ENCODE peak calls at places on chromosome 4, in ten cellular contexts. U, K, F, Y, P, Z, I, V, A and D are unnamed samples.

GRCh38 chr4:185265942-185266341 is 56.5 kb downstream of the SNX25 start:
- DNase-seq in P (no peak), U (no peak), F (no peak), Z (peak; percentile 82), Y (no peak), A (no peak), I (peak; percentile 50), V (peak; percentile 36), K (no peak), D (peak; percentile 59)

GRCh38 chr4:100872811-100873210 is 355.0 kb upstream of the EMCN start:
- DNase-seq in F (no peak), Y (no peak), P (no peak), I (no peak), V (no peak), U (no peak), K (no peak), A (no peak), Z (no peak), D (no peak)

GRCh38 chr4:81314196-81314896 is 99.3 kb upstream of the PRKG2 start:
- DNase-seq in V (peak; percentile 81), Z (peak; percentile 91), U (no peak), P (no peak), K (no peak), I (no peak), A (peak; percentile 100), Y (no peak), F (no peak), D (peak; percentile 99)

GRCh38 chr4:143391895-143392294 is 55.2 kb downstream of the GAB1 start:
- DNase-seq in P (no peak), V (peak; percentile 73), Y (no peak), F (no peak), I (no peak), K (no peak), Z (peak; percentile 89), U (no peak), A (no peak), D (peak; percentile 80)

GRCh38 chr4:2811830-2812599 is 19.1 kb downstream of the SH3BP2 start:
- DNase-seq in Z (peak; percentile 65), V (peak; percentile 60), U (no peak), I (peak; percentile 60), F (peak; percentile 62), P (peak; percentile 46), Y (no peak), A (peak; percentile 47), K (peak; percentile 84), D (peak; percentile 45)

GRCh38 chr4:29052266-29052665 is 1667.9 kb upstream of the PCDH7 start:
- DNase-seq in P (no peak), F (no peak), I (peak; percentile 40), K (peak; percentile 57), U (no peak), Y (no peak), V (no peak), A (no peak), Z (no peak), D (no peak)

GRCh38 chr4:154329268-154329858 is 162.2 kb downstream of the DCHS2 start:
- DNase-seq in P (no peak), I (peak; percentile 60), Z (peak; percentile 10), K (peak; percentile 56), Y (no peak), A (no peak), V (peak; percentile 68), U (no peak), F (peak; percentile 43), D (peak; percentile 49)

GRCh38 chr4:83152771-83153170 is 38.2 kb upstream of the PLAC8 start:
- DNase-seq in U (no peak), I (no peak), P (no peak), V (peak; percentile 21), K (no peak), F (no peak), Y (no peak), Z (no peak), A (no peak), D (no peak)

GRCh38 chr4:102552781-102553180 is 51.6 kb downstream of the NFKB1 start:
- DNase-seq in V (no peak), I (no peak), Y (no peak), P (no peak), U (no peak), K (no peak), A (no peak), Z (no peak), F (no peak), D (peak; percentile 30)

GRCh38 chr4:102554482-102554881 is 53.3 kb downstream of the NFKB1 start:
- DNase-seq in V (peak; percentile 89), F (peak; percentile 46), K (peak; percentile 55), Y (no peak), P (no peak), U (no peak), Z (peak; percentile 92), I (no peak), A (no peak), D (peak; percentile 60)

GRCh38 chr4:102554988-102555387 is 53.8 kb downstream of the NFKB1 start:
- DNase-seq in U (no peak), P (no peak), Y (no peak), F (no peak), Z (no peak), A (no peak), V (no peak), K (no peak), I (no peak), D (no peak)

GRCh38 chr4:102553982-102554381 is 52.8 kb downstream of the NFKB1 start:
- DNase-seq in Z (peak; percentile 42), U (no peak), Y (no peak), A (no peak), P (no peak), I (no peak), V (peak; percentile 64), K (no peak), F (no peak), D (peak; percentile 36)

DNA sequence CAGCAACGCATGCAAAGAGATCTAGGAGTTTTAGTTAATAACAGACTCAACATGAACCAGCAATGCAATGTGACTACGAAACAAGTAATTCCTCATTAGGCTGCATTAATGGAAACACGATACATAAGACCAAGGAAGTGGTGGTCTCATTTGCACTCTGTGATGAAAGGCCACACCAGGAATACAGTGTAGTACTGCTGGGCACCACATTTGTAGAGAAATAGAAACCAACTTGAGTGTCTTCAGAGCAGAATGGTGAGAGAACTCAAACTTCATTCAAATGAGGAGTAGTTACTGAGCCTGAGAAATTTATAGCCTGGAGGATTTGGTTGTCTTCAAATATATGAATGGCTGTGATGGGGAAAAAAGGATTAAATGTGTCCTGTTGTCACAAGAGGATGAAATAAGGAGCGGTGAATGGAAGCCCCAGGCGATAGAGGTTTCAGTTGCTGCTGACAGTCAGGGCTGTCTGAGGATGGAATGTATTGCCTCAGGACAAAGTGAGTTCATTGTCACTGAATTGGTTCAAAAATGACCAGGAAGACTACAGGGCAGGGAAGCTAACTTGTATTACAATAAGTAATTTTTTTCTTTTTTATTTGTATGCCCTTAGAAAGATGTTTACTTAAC is 50.9 kb downstream of the NFKB1 start:
- DNase-seq in Y (no peak), I (no peak), F (no peak), Z (no peak), P (no peak), V (no peak), A (no peak), U (no peak), K (no peak), D (no peak)
- H3K27ac ChIP-seq in Y (no peak overlapping the region), I (no peak overlapping the region), F (no peak overlapping the region), Z (no peak overlapping the region), P (no peak overlapping the region), V (no peak overlapping the region), A (no peak overlapping the region), U (peak overlapping the region; percentile 48), K (no peak overlapping the region), D (no peak overlapping the region)

DNA sequence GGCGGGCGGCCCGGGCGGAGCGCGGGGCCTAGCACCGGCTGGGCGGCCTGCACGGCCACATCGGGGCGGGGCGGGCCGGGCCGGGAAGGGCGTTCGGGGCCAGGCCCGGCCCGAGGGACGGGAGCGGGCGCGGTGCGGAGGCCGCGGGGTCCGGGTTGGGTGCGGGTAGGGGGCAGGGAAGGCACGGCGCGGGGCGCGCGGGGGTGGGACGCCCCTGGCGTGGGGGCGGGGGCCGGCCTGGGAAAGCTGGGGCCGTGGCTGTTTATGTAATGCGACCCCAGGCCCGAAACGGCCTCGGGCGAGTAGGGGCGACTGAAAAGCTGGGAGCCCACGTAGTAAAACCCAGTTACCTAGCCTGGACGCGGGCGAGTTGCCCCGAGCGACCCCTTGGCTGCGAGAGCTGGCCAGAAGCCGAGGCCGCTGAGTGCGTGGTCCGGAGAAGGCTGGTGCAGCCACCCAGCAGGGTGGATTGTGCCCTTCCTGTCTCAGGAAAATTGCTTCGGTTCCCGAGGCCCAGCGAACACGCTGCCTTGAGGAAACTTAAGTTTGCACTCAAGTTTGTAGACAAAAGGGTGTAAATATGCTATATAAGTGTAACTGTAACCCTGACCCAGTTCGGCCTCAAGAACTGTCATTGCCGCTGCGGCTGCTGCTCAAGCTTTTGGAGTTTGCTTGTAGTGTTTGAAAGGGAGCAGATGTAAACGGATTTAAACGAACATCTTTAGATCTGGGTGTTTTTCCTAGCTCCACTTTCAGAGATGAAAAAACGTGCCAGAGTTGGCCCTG is 585 bp downstream of the SEC24B start:
- DNase-seq in Y (no peak), K (peak; percentile 69), I (peak; percentile 50), A (peak; percentile 24), P (peak; percentile 16), U (no peak), F (peak; percentile 58), Z (peak; percentile 18), V (peak; percentile 66), D (peak; percentile 38)
- H3K27ac ChIP-seq in Y (peak overlapping the region; percentile 96), K (no peak overlapping the region), I (peak overlapping the region; percentile 75), A (peak overlapping the region; percentile 98), P (peak overlapping the region; percentile 92), U (peak overlapping the region; percentile 93), F (peak overlapping the region; percentile 97), Z (peak overlapping the region; percentile 40), V (peak overlapping the region; percentile 85), D (peak overlapping the region; percentile 73)

GRCh38 chr4:147814334-147814733 is 82.4 kb downstream of the ARHGAP10 start:
- DNase-seq in P (no peak), I (no peak), V (no peak), Z (no peak), U (no peak), A (no peak), Y (no peak), K (no peak), F (no peak), D (no peak)

GRCh38 chr4:147815741-147816140 is 83.9 kb downstream of the ARHGAP10 start:
- DNase-seq in U (no peak), Y (no peak), K (no peak), V (no peak), F (no peak), I (no peak), Z (no peak), P (no peak), A (no peak), D (no peak)

GRCh38 chr4:147816382-147817254 is 84.7 kb downstream of the ARHGAP10 start:
- DNase-seq in K (no peak), Y (no peak), U (no peak), P (no peak), F (no peak), Z (no peak), V (no peak), I (no peak), A (no peak), D (no peak)

GRCh38 chr4:147811878-147812277 is 80.0 kb downstream of the ARHGAP10 start:
- DNase-seq in A (no peak), U (no peak), K (no peak), V (no peak), P (no peak), Z (no peak), Y (no peak), I (no peak), F (no peak), D (no peak)

DNA sequence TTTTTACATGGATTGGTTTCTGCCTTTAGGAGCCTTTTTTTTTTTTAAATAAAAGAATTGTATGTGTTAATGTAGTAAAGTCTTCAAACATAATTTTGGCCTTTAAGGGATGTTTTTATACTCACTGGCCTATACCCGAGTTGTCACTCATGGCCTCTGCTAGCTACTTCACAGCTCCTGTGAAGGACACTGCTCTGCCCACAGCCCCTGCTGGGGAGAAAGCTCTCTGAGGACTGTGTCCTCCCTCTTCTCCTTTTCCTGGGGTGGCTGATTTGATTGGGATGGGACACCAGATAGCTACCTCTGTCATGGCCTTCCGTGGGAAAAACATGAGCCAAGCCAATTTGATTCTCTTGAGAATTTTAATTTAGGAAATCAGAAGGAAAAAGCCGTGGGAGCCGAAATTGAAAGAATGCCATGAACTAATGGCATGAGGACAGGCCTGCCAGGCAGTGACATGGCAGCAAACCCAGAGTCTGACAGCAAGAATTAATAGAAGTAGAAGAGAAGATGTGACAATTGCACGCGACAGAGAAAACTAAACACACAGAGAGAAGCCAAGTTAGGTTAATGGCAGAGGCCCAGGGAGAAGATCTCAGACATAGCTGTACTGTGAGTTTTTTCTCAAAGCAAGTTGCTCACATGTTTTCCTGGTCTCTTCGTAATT is 81.4 kb downstream of the ARHGAP10 start:
- DNase-seq in I (no peak), K (no peak), U (no peak), V (peak; percentile 71), P (no peak), Y (no peak), Z (no peak), A (no peak), F (no peak), D (no peak)
- H3K27ac ChIP-seq in I (no peak overlapping the region), K (no peak overlapping the region), U (no peak overlapping the region), V (peak overlapping the region; percentile 45), P (no peak overlapping the region), Y (peak overlapping the region; percentile 34), Z (no peak overlapping the region), A (no peak overlapping the region), F (no peak overlapping the region), D (no peak overlapping the region)

GRCh38 chr4:168840988-168841681 is 168.9 kb downstream of the CBR4 start:
- DNase-seq in K (no peak), Z (no peak), I (peak; percentile 87), P (no peak), A (peak; percentile 35), V (no peak), F (peak; percentile 46), Y (no peak), U (no peak), D (peak; percentile 26)

GRCh38 chr4:168839758-168840385 is 170.2 kb downstream of the CBR4 start:
- DNase-seq in K (no peak), A (peak; percentile 75), Y (no peak), P (no peak), Z (no peak), V (no peak), I (no peak), U (no peak), F (no peak), D (peak; percentile 90)

GRCh38 chr4:168841682-168842019 is 168.4 kb downstream of the CBR4 start:
- DNase-seq in U (no peak), A (peak; percentile 36), I (no peak), F (no peak), K (no peak), Y (no peak), V (no peak), Z (no peak), P (no peak), D (no peak)

GRCh38 chr4:168842186-168842585 is 167.9 kb downstream of the CBR4 start:
- DNase-seq in P (no peak), K (no peak), V (no peak), Z (no peak), U (no peak), Y (no peak), A (no peak), F (no peak), I (no peak), D (peak; percentile 42)

DNA sequence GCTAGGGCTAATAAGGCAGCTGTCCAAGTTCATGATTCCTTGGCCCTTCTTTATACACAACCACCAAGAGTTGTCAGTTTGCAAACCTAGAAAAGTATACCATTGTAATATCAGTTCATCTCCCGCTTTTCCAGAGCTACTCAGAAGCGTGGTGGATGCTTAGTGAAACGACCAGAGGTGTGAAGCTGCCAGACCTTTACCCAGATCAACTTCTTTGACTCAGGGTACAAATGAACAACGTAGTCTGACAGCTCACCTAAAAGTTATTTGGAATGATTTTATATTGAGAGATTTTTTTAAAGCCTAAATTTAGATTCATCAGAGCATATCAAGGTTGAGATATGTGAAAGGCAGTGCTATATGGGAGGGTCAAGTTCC is 169.7 kb downstream of the CBR4 start:
- DNase-seq in V (no peak), Z (no peak), Y (no peak), F (no peak), I (no peak), U (no peak), A (peak; percentile 44), K (no peak), P (no peak), D (peak; percentile 25)
- H3K27ac ChIP-seq in V (no peak overlapping the region), Z (peak overlapping the region; percentile 33), Y (peak overlapping the region; percentile 92), F (peak overlapping the region; percentile 55), I (no peak overlapping the region), U (no peak overlapping the region), A (no peak overlapping the region), K (no peak overlapping the region), P (no peak overlapping the region), D (no peak overlapping the region)